ENCODE peak calls at places on chromosome X, in six cellular contexts. B is ovary, Q is tibial nerve, H is adrenal gland, D is gastrocnemius medialis, R is body of pancreas. C is an unnamed sample.

GRCh38 chrX:124098089-124098488 is 136.6 kb downstream of the STAG2 start:
- DNase-seq in B (no peak), Q (no peak), H (no peak), D (no peak), R (no peak), C (no peak)

GRCh38 chrX:39888730-39889129 is 209.0 kb downstream of the BCOR start:
- DNase-seq in B (no peak), Q (no peak), H (no peak), D (no peak), R (no peak), C (no peak)

GRCh38 chrX:133911816-133912495 is 73.4 kb downstream of the GPC3 start:
- DNase-seq in B (no peak), Q (no peak), H (no peak), D (no peak), R (no peak), C (no peak)

GRCh38 chrX:3609800-3610199 is 103.6 kb downstream of the PRKX start:
- DNase-seq in B (no peak), Q (no peak), H (no peak), D (no peak), R (no peak), C (no peak)

GRCh38 chrX:150361070-150361776 is 1.9 kb upstream of the MAMLD1 start:
- DNase-seq in B (peak; percentile 49), Q (no peak), H (peak; percentile 37), D (no peak), R (peak; percentile 11), C (no peak)

GRCh38 chrX:30935985-30936384 is 46.9 kb upstream of the TAB3 start:
- DNase-seq in B (no peak), Q (no peak), H (peak; percentile 28), D (no peak), R (peak; percentile 22), C (peak; percentile 42)

GRCh38 chrX:6968231-6968630 is 179.3 kb upstream of the STS start:
- DNase-seq in B (no peak), Q (no peak), H (no peak), D (no peak), R (no peak), C (no peak)

GRCh38 chrX:153723351-153724251 is 586 bp downstream of the BCAP31 start:
- DNase-seq in B (peak; percentile 62), Q (no peak), H (peak; percentile 42), D (no peak), R (peak; percentile 48), C (peak; percentile 61)

GRCh38 chrX:21723097-21723496 is 34.8 kb downstream of the SMPX start:
- DNase-seq in B (no peak), Q (no peak), H (no peak), D (no peak), R (no peak), C (no peak)

GRCh38 chrX:82765806-82766205 is 742.3 kb upstream of the POU3F4 start:
- DNase-seq in B (no peak), Q (no peak), H (no peak), D (no peak), R (no peak), C (no peak)

GRCh38 chrX:138925330-138925729 is 213.8 kb upstream of the FGF13 start:
- DNase-seq in B (no peak), Q (no peak), H (peak; percentile 43), D (peak; percentile 56), R (no peak), C (no peak)

GRCh38 chrX:49079489-49080428 is at the start of gene WDR45:
- DNase-seq in B (peak; percentile 83), Q (peak; percentile 40), H (peak; percentile 76), D (peak; percentile 61), R (peak; percentile 77), C (peak; percentile 69)

DNA sequence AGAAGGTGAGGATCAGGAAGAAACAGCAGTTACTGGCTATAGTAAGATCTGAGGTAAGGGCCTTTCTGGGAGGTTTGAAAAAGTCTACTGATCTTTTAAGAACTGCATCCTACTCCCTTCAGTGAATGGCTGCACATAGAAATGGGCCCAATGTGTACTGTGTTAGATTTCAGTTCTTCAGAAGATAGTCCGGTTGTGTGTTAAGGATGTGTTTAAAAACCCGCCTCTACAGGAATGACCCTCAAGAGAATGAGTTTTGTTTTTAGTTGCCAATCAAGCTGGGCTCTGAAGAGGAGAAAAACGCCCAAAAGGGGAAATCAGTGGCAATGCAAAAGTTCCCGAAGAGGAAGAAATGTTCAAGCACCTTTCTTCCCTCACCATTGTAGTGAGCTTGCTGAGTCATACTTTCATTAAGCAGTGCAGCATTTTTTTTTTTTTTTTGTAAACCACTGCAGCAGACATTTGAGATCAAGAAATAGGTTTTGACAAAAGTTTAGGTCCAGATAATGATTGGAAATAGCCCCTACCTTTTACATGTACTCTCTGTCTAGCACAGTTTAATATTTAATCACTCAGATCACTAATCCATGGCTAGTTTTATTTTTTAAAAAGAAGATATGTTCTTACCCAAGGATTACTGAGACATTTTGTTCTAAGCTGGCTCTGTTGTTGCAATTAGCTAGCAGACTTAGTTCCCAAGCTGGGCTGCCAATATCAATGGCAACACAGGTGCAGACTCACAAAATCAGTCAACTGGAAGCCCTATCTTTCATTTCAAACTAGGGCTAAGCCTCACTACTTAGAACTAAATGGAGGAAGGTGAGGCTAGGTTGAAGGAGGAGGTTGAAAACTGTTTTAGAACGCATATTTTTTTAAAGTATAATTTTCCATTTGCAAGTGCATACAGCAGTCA is 7.0 kb upstream of the TRPC5OS start:
- DNase-seq in B (no peak), Q (no peak), H (no peak), D (no peak), R (no peak), C (no peak)
- H3K36me3 ChIP-seq in B (no peaks in the 10 kb centered on the region), Q (no peaks in the 10 kb centered on the region), H (no peaks in the 10 kb centered on the region), D (no peaks in the 10 kb centered on the region), R (no peaks in the 10 kb centered on the region), C (no peaks in the 10 kb centered on the region)

DNA sequence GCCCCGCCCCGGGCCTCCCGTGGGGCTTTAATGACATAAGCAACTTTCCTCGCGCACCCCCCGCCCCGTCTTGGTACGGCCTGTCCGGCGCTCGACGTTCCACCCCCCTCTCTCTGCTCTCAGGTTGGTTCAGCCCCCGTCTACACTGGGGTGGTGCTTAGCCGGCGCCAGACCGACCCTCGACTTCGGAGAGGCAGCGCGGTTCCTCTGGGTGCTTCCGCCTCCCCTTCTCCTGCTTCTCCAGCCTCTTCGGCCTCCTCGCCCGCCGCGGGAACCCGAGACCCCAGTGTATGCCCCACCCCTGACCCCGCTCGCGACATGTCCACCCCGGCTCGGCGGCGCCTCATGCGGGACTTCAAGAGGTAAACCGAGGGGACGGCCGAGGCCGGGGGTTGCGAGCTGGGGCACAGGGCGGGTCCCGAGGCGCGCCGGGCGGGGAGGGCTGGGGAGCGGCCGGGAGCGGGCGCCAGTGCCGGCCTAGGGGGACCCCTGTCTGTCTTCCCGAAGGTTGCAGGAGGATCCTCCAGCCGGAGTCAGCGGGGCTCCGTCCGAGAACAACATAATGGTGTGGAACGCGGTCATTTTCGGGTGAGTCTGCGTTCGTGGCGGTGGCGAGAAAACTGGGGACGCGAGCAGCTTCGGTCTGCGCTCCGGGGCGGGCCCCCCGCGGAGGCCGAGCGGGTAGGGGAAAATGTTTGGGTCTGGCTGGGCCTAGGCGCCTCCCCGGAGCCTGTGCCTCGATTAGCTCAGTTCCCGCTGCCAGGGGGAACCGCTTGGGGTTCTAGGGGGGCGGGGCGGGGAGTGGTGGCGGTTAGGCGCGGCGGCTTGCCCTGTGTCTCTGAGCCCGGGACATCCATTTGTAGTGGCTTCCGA is at the start of gene UBE2A:
- DNase-seq in B (peak; percentile 91), Q (peak; percentile 79), H (peak; percentile 92), D (peak; percentile 82), R (peak; percentile 92), C (peak; percentile 89)
- TF ChIP-seq POLR2A in B (peak; percentile 70), Q (peak; percentile 34), H (peak; percentile 77), D (peak; percentile 80), R (peak; percentile 68), C (peak; percentile 79)

DNA sequence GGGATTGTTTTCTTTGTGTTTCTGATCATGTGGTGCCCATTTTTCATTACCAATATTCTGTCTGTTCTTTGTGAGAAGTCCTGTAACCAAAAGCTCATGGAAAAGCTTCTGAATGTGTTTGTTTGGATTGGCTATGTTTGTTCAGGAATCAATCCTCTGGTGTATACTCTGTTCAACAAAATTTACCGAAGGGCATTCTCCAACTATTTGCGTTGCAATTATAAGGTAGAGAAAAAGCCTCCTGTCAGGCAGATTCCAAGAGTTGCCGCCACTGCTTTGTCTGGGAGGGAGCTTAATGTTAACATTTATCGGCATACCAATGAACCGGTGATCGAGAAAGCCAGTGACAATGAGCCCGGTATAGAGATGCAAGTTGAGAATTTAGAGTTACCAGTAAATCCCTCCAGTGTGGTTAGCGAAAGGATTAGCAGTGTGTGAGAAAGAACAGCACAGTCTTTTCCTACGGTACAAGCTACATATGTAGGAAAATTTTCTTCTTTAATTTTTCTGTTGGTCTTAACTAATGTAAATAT is 110.4 kb downstream of the IL13RA2 start:
- DNase-seq in B (no peak), Q (no peak), H (no peak), D (no peak), R (no peak), C (no peak)
- H3K27ac ChIP-seq in B (no peak overlapping the region), Q (no peak overlapping the region), H (no peak overlapping the region), D (no peak overlapping the region), R (no peak overlapping the region), C (no peak overlapping the region)

GRCh38 chrX:13776387-13776786 is 40.5 kb downstream of the GPM6B start:
- DNase-seq in B (no peak), Q (no peak), H (no peak), D (no peak), R (no peak), C (no peak)
- H3K36me3 ChIP-seq in B (no peaks in the 10 kb centered on the region), Q (no peaks in the 10 kb centered on the region), H (no peaks in the 10 kb centered on the region), D (no peaks in the 10 kb centered on the region), R (no peaks in the 10 kb centered on the region), C (no peaks in the 10 kb centered on the region)

DNA sequence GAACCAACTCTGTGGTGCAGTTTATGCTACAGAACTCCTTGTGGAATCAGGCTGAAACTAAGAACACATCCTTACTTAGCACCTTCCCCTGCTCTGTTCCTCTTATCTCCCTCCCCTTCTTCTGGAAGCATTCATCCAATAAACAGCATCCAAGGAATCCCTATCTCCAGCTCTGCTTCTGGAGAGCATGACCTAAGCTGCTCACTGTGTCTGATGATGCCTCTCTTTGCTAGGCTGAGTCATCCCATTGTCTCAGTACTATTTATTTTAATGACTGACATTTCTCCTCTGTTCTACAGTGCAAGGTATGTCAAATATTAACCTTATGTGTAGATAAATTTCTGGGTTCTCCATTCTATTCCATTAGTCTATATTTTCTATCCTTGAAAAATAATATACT is 71.2 kb downstream of the BEND2 start:
- DNase-seq in B (no peak), Q (no peak), H (no peak), D (no peak), R (no peak), C (no peak)
- TF ChIP-seq POLR2A in B (no peak), Q (no peak), H (no peak), D (no peak), R (no peak), C (no peak)